ENCODE peak calls at places on chromosomes 1 and 21, in ten cellular contexts. U, R, J, Z, I, L, Y, P, A and B are unnamed samples.

GRCh38 chr1:212458817-212459216 is 26.1 kb downstream of the NENF start:
- DNase-seq in P (no peak), J (no peak), R (no peak), L (no peak), Y (no peak), U (peak; percentile 26), A (no peak), Z (no peak), I (no peak), B (no peak)

GRCh38 chr21:15224346-15225086 is 159.7 kb upstream of the NRIP1 start:
- DNase-seq in I (no peak), A (no peak), P (no peak), L (peak; percentile 55), R (no peak), J (peak; percentile 21), U (no peak), Y (no peak), Z (no peak), B (peak; percentile 22)

GRCh38 chr1:234840843-234841242 is 230.9 kb upstream of the IRF2BP2 start:
- DNase-seq in A (no peak), P (no peak), U (no peak), L (no peak), J (no peak), R (no peak), Z (no peak), I (no peak), Y (no peak), B (no peak)

GRCh38 chr1:244173240-244173639 is 122.2 kb downstream of the ZBTB18 start:
- DNase-seq in Y (no peak), J (no peak), A (no peak), U (no peak), Z (no peak), I (no peak), R (no peak), L (no peak), P (no peak), B (no peak)

GRCh38 chr1:152752225-152752624 is 5.6 kb upstream of the KPRP start:
- DNase-seq in U (no peak), Y (no peak), I (no peak), Z (no peak), P (no peak), J (no peak), A (no peak), L (no peak), R (no peak), B (peak; percentile 62)

GRCh38 chr1:64984737-64985136 is 18.4 kb upstream of the JAK1 start:
- DNase-seq in J (no peak), Z (no peak), R (no peak), P (no peak), L (no peak), U (no peak), A (no peak), I (no peak), Y (no peak), B (no peak)

GRCh38 chr1:189859385-189859977 is 618.2 kb downstream of the BRINP3 start:
- DNase-seq in Z (no peak), U (peak; percentile 10), L (no peak), Y (no peak), I (peak; percentile 3), A (no peak), R (no peak), J (peak; percentile 3), P (peak; percentile 21), B (peak; percentile 22)

GRCh38 chr21:43892334-43892733 is 27.3 kb downstream of the AGPAT3 start:
- DNase-seq in R (no peak), L (no peak), Y (no peak), U (no peak), J (no peak), P (no peak), A (no peak), I (no peak), Z (no peak), B (no peak)

GRCh38 chr1:201348211-201348566 is 29.3 kb downstream of the TNNT2 start:
- DNase-seq in J (peak; percentile 92), Z (no peak), Y (no peak), P (peak; percentile 46), L (peak; percentile 27), I (peak; percentile 76), A (peak; percentile 67), U (peak; percentile 88), R (peak; percentile 24), B (no peak)

GRCh38 chr1:68332041-68332440 is 99.7 kb upstream of the WLS start:
- DNase-seq in J (no peak), L (no peak), A (no peak), R (no peak), Y (no peak), U (no peak), P (no peak), I (no peak), Z (no peak), B (no peak)

GRCh38 chr21:36776981-36777617 is 78.2 kb downstream of the SIM2 start:
- DNase-seq in R (no peak), L (no peak), I (no peak), P (no peak), Y (no peak), J (no peak), U (no peak), A (no peak), Z (no peak), B (no peak)

GRCh38 chr1:193229136-193229535 is 42.7 kb upstream of the B3GALT2 start:
- DNase-seq in L (peak; percentile 24), Z (no peak), R (no peak), Y (no peak), J (no peak), A (no peak), P (no peak), I (no peak), U (no peak), B (no peak)

GRCh38 chr1:47207811-47208373 is 18.1 kb upstream of the PDZK1IP1 start:
- DNase-seq in U (no peak), R (no peak), Z (no peak), P (no peak), I (no peak), A (no peak), Y (no peak), J (no peak), L (no peak), B (no peak)

GRCh38 chr21:46144464-46145070 is 10.8 kb downstream of the FTCD start:
- DNase-seq in Y (no peak), R (peak; percentile 13), J (no peak), U (no peak), I (no peak), A (no peak), Z (peak; percentile 39), P (no peak), L (no peak), B (no peak)

GRCh38 chr1:22582670-22583635 is 19.7 kb downstream of the EPHA8 start:
- DNase-seq in L (no peak), P (no peak), R (peak; percentile 59), Y (no peak), Z (peak; percentile 52), I (peak; percentile 93), A (no peak), J (no peak), U (peak; percentile 84), B (no peak)
- TF ChIP-seq CTCF in L (no peak), P (no peak), R (no peak), Y (no peak), Z (no peak), I (no peak), A (no peak), J (no peak), U (no peak), B (no peak)

DNA sequence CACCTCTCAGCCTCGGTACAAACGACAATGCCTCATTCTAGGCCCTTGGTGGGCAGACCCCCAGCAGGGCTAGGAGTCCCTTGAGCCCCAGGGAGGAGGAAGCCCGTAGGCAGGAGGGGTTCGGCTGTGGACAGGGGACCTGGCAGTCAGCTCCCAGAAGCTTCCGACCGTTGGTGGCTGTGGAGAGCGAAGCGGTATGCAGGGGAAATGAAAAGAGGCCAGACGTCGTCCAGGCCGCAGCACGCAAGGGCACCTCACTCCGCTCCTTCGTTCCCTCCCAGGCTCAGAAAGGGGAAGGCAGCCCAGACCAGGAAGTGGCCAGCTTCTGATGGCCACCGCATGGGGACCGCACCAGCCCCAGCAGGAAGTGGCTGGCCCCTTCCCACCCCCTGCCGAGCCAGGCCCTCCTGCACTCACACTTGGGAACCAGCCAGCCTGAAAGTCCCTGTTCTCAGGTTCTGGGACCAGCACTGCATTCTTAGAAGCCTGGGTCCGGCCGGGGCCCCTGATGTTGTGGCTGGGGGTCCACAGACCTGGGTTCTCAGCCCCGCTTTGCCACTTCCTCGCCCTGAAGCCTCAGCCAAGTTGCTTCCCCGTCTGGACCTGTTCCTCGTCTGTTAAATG is 103.9 kb upstream of the RUNX3 start:
- DNase-seq in Y (no peak), R (peak; percentile 62), I (no peak), P (peak; percentile 40), L (no peak), A (peak; percentile 77), Z (peak; percentile 65), J (no peak), U (no peak), B (no peak)
- H3K27ac ChIP-seq in Y (no peak overlapping the region), R (no peak overlapping the region), I (no peak overlapping the region), P (no peak overlapping the region), L (no peak overlapping the region), A (peak overlapping the region; percentile 30), Z (no peak overlapping the region), J (peak overlapping the region; percentile 35), U (no peak overlapping the region), B (no peak overlapping the region)

GRCh38 chr1:89523597-89524368 is 846 bp upstream of the LRRC8B start:
- DNase-seq in A (no peak), J (peak; percentile 18), U (peak; percentile 90), L (no peak), Z (no peak), R (no peak), I (peak; percentile 74), Y (no peak), P (peak; percentile 49), B (no peak)

GRCh38 chr1:89525169-89525855 is 683 bp downstream of the LRRC8B start:
- DNase-seq in L (no peak), I (peak; percentile 68), A (peak; percentile 85), J (peak; percentile 41), R (peak; percentile 41), P (peak; percentile 71), Y (no peak), Z (peak; percentile 72), U (peak; percentile 45), B (no peak)

GRCh38 chr1:89527256-89527655 is 2.6 kb downstream of the LRRC8B start:
- DNase-seq in A (no peak), L (no peak), Y (no peak), I (no peak), R (no peak), P (no peak), Z (no peak), J (no peak), U (no peak), B (no peak)

GRCh38 chr1:89527750-89528381 is 3.2 kb downstream of the LRRC8B start:
- DNase-seq in P (no peak), Y (no peak), R (no peak), L (no peak), I (no peak), Z (no peak), U (no peak), A (no peak), J (no peak), B (no peak)

GRCh38 chr1:89524369-89525168 is at the start of gene LRRC8B:
- DNase-seq in A (peak; percentile 97), I (peak; percentile 94), J (peak; percentile 67), R (peak; percentile 95), L (peak; percentile 24), Y (peak; percentile 48), Z (peak; percentile 95), U (peak; percentile 94), P (peak; percentile 95), B (no peak)
- TF ChIP-seq CTCF in A (no peak), I (no peak), J (no peak), R (no peak), L (no peak), Y (no peak), Z (no peak), U (no peak), P (no peak), B (no peak)

GRCh38 chr1:6795661-6796060 is 10.4 kb downstream of the CAMTA1 start:
- DNase-seq in Y (no peak), A (no peak), I (no peak), P (no peak), R (no peak), L (peak; percentile 66), J (no peak), Z (no peak), U (no peak), B (no peak)
- H3K27ac ChIP-seq in Y (no peak overlapping the region), A (no peak overlapping the region), I (peak overlapping the region; percentile 75), P (no peak overlapping the region), R (no peak overlapping the region), L (peak overlapping the region; percentile 42), J (peak overlapping the region; percentile 91), Z (no peak overlapping the region), U (no peak overlapping the region), B (no peak overlapping the region)